ENCODE peak calls at places on chromosomes 3 and 15, in four cellular contexts. U, W, O and T are unnamed samples. For H3K9me3, the result is how much of the 10 kb centered on the place peaks cover.

GRCh38 chr3:31621314-31621713 is 88.6 kb downstream of the STT3B start:
- DNase-seq in W (no peak), O (no peak), U (no peak), T (no peak)

GRCh38 chr3:85304360-85304964 is 345.7 kb downstream of the CADM2 start:
- DNase-seq in U (no peak), O (no peak), W (no peak), T (no peak)

GRCh38 chr3:50483374-50483773 is 20.1 kb downstream of the CACNA2D2 start:
- DNase-seq in U (no peak), W (no peak), O (no peak), T (no peak)

GRCh38 chr3:45817788-45818523 is 21.6 kb upstream of the SLC6A20 start:
- DNase-seq in O (peak), U (peak), W (no peak), T (no peak)

GRCh38 chr3:25040739-25041138 is 387.3 kb upstream of the RARB start:
- DNase-seq in O (no peak), W (no peak), U (no peak), T (no peak)

GRCh38 chr3:169146112-169146665 is 517.3 kb downstream of the MECOM start:
- DNase-seq in U (peak), O (peak), W (peak), T (no peak)

GRCh38 chr3:71498053-71498452 is 85.5 kb downstream of the FOXP1 start:
- DNase-seq in O (no peak), W (peak), U (no peak), T (no peak)

GRCh38 chr15:78390242-78390641 is 47.8 kb upstream of the IREB2 start:
- DNase-seq in O (no peak), U (no peak), W (no peak), T (no peak)

GRCh38 chr15:56929389-56929788 is 10.9 kb downstream of the TCF12 start:
- DNase-seq in U (no peak), O (no peak), W (no peak), T (no peak)

GRCh38 chr15:80875568-80875967 is 96.4 kb downstream of the CEMIP start:
- DNase-seq in U (no peak), O (no peak), W (no peak), T (no peak)

GRCh38 chr3:127671523-127672428 is 976 bp upstream of the ABTB1 start:
- DNase-seq in O (no peak), W (no peak), U (peak), T (no peak)

GRCh38 chr3:194711913-194712312 is 26.2 kb downstream of the FAM43A start:
- DNase-seq in O (no peak), U (no peak), W (no peak), T (no peak)

GRCh38 chr3:50616003-50616769 is 765 bp upstream of the MAPKAPK3 start:
- DNase-seq in O (peak), W (peak), U (peak), T (peak)

GRCh38 chr15:74291101-74292071 is 55.3 kb downstream of the CCDC33 start:
- DNase-seq in W (peak), O (peak), U (peak), T (peak)

GRCh38 chr15:25054329-25054728 is 99.5 kb downstream of the SNRPN start:
- DNase-seq in W (peak), O (no peak), U (no peak), T (no peak)

GRCh38 chr15:25052191-25052999 is 97.6 kb downstream of the SNRPN start:
- DNase-seq in U (no peak), W (peak), O (no peak), T (no peak)

GRCh38 chr15:25051399-25052154 is 96.8 kb downstream of the SNRPN start:
- DNase-seq in U (no peak), W (peak), O (no peak), T (no peak)

GRCh38 chr15:25054943-25055342 is 100.2 kb downstream of the SNRPN start:
- DNase-seq in O (no peak), W (peak), U (no peak), T (no peak)

GRCh38 chr15:25053000-25053815 is 98.4 kb downstream of the SNRPN start:
- DNase-seq in W (peak), U (no peak), O (no peak), T (no peak)
- H3K9me3 ChIP-seq in W (half or more), U (under half), O (half or more), T (half or more)

GRCh38 chr15:100234158-100235029 is 107.4 kb downstream of the ADAMTS17 start:
- DNase-seq in O (peak), U (no peak), W (no peak), T (no peak)

GRCh38 chr15:100230784-100231183 is 111.0 kb downstream of the ADAMTS17 start:
- DNase-seq in O (no peak), U (no peak), W (no peak), T (no peak)

GRCh38 chr15:100229181-100230163 is 112.3 kb downstream of the ADAMTS17 start:
- DNase-seq in W (no peak), O (no peak), U (no peak), T (no peak)

GRCh38 chr15:100236981-100237720 is 104.6 kb downstream of the ADAMTS17 start:
- DNase-seq in O (no peak), U (no peak), W (no peak), T (no peak)

DNA sequence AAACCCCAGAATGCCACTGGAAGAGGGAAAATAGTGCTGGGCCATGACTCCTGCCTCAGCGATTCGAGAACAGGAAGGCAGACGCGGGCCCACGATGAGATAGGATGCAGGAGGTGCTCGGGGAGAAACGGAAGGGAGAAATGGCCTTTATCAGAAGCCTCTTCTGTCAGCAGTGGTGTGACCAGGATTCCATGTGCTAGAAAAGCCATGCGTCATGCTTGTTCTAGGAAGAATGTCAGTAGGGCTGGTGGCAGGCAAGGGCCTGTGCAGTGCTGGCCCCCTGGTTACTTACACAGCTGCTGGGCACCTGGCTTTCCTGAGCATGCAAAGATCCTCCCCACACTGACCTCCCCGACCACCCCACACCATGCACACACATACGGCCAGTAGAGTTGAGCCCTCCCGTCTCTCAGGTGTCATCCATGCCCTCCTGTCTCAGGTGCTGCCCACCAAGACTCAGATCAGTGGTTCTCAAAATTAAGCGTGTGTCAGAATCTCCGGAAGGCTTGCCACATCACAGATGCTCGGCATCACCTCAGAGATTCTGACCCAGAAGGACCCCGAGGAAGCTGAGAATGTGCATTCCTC is 106.7 kb downstream of the ADAMTS17 start:
- DNase-seq in U (no peak), W (no peak), O (no peak), T (no peak)
- H3K9me3 ChIP-seq in U (under half), W (under half), O (under half), T (under half)

GRCh38 chr15:39613861-39614260 is 33.0 kb downstream of the THBS1 start:
- DNase-seq in U (no peak), O (no peak), W (no peak), T (no peak)
- H3K9me3 ChIP-seq in U (under half), O (under half), W (under half), T (under half)

GRCh38 chr3:1195922-1196321 is 103.1 kb downstream of the CNTN6 start:
- DNase-seq in U (no peak), W (no peak), O (no peak), T (no peak)

GRCh38 chr3:1196997-1197396 is 104.2 kb downstream of the CNTN6 start:
- DNase-seq in U (no peak), O (no peak), W (no peak), T (no peak)

GRCh38 chr3:1190576-1190975 is 97.8 kb downstream of the CNTN6 start:
- DNase-seq in U (no peak), O (no peak), W (no peak), T (no peak)

GRCh38 chr3:1191061-1191460 is 98.2 kb downstream of the CNTN6 start:
- DNase-seq in W (no peak), O (no peak), U (no peak), T (no peak)
- H3K9me3 ChIP-seq in W (under half), O (under half), U (under half), T (under half)

GRCh38 chr15:27067175-27067574 is 96.2 kb downstream of the GABRG3 start:
- DNase-seq in W (no peak), U (no peak), O (no peak), T (no peak)
- H3K9me3 ChIP-seq in W (under half), U (under half), O (under half), T (under half)

GRCh38 chr3:75727985-75728384 is 57.4 kb downstream of the ZNF717 start:
- DNase-seq in W (no peak), U (no peak), O (no peak), T (no peak)
- H3K9me3 ChIP-seq in W (half or more), U (under half), O (under half), T (under half)